ENCODE peak calls at places on chromosomes 5 and 9, in six cellular contexts. B is HCT116, Q is endothelial cell of umbilical vein, O is K562, J is H1, A is HepG2. V is an unnamed sample.

GRCh38 chr9:69981686-69982450 is 61.8 kb upstream of the MAMDC2 start:
- DNase-seq in B (no peak), Q (peak; percentile 32), O (no peak), J (no peak), A (no peak), V (no peak)

GRCh38 chr9:137953683-137954438 is 76.3 kb downstream of the CACNA1B start:
- DNase-seq in B (no peak), Q (no peak), O (no peak), J (no peak), A (no peak), V (no peak)

GRCh38 chr5:149604321-149604720 is 23.0 kb downstream of the ARHGEF37 start:
- DNase-seq in B (no peak), Q (no peak), O (no peak), J (no peak), A (no peak), V (no peak)

GRCh38 chr5:14458414-14458813 is 123.2 kb upstream of the OTULINL start:
- DNase-seq in B (no peak), Q (no peak), O (no peak), J (no peak), A (no peak), V (no peak)

GRCh38 chr9:138008081-138008841 is 130.7 kb downstream of the CACNA1B start:
- DNase-seq in B (no peak), Q (no peak), O (no peak), J (no peak), A (no peak), V (no peak)

GRCh38 chr5:122864400-122864799 is 19.0 kb downstream of the SNX24 start:
- DNase-seq in B (no peak), Q (no peak), O (peak; percentile 28), J (no peak), A (no peak), V (no peak)

GRCh38 chr5:149605354-149605997 is 24.2 kb downstream of the ARHGEF37 start:
- DNase-seq in B (no peak), Q (no peak), O (no peak), J (no peak), A (no peak), V (no peak)

GRCh38 chr5:4027335-4027734 is 431.7 kb downstream of the IRX1 start:
- DNase-seq in B (no peak), Q (peak; percentile 3), O (no peak), J (no peak), A (no peak), V (no peak)

GRCh38 chr5:55407984-55408383 is 100.2 kb downstream of the MTREX start:
- DNase-seq in B (no peak), Q (no peak), O (no peak), J (no peak), A (no peak), V (no peak)

GRCh38 chr5:137604348-137605095 is 105.4 kb upstream of the SPOCK1 start:
- DNase-seq in B (no peak), Q (no peak), O (no peak), J (no peak), A (no peak), V (no peak)

GRCh38 chr9:136079916-136080246 is 15.2 kb downstream of the NACC2 start:
- DNase-seq in B (no peak), Q (no peak), O (no peak), J (no peak), A (no peak), V (no peak)

GRCh38 chr9:27280858-27281257 is 16.1 kb downstream of the EQTN start:
- DNase-seq in B (no peak), Q (peak; percentile 49), O (no peak), J (no peak), A (no peak), V (no peak)

GRCh38 chr9:114461468-114461867 is 43.8 kb downstream of the WHRN start:
- DNase-seq in B (no peak), Q (no peak), O (no peak), J (no peak), A (no peak), V (no peak)

GRCh38 chr5:130549884-130550552 is 615.0 kb downstream of the HINT1 start:
- DNase-seq in B (peak; percentile 66), Q (peak; percentile 73), O (no peak), J (no peak), A (peak; percentile 3), V (no peak)

GRCh38 chr9:21070171-21070571 is 7.6 kb downstream of the IFNB1 start:
- DNase-seq in B (peak; percentile 16), Q (peak; percentile 97), O (no peak), J (no peak), A (no peak), V (no peak)

GRCh38 chr5:2608391-2608790 is 143.1 kb downstream of the IRX2 start:
- DNase-seq in B (no peak), Q (no peak), O (no peak), J (no peak), A (no peak), V (no peak)

GRCh38 chr5:122942164-122942914 is 94.2 kb downstream of the PPIC start:
- DNase-seq in B (no peak), Q (peak; percentile 64), O (peak; percentile 81), J (no peak), A (no peak), V (no peak)

DNA sequence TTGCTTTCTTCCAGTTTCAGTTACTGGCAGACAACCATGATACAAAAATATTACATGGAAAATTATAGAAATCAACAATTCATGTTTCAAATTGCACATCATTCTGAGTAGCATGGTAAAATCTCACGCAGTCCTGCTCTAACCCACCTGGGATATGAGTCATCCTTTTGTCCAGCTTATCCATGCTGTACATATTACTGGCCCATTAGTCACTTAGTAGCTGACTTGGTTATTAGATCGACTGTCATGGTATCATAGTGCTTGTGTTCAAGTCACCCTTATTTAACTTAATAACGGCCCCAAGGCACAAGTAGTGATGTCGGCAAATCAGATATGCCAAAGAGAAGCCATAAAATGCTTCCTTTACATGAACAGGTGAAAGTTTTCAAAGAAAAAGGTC is 41.2 kb downstream of the NADK2 start:
- DNase-seq in B (no peak), Q (peak; percentile 23), O (peak; percentile 11), J (no peak), A (no peak), V (no peak)
- TF ChIP-seq MAX in B (no peak), Q (no peak), O (no peak), J (no peak), A (no peak), V (no peak)

GRCh38 chr9:113150670-113151591 is at the start of gene SLC31A2:
- DNase-seq in B (peak; percentile 68), Q (peak; percentile 87), O (peak; percentile 94), J (peak; percentile 51), A (peak; percentile 77), V (peak; percentile 7)
- TF ChIP-seq EZH2 in B (no peak), Q (no peak), O (no peak), J (no peak), A (no peak), V (no peak)

GRCh38 chr9:16725066-16725465 is 145.4 kb downstream of the BNC2 start:
- DNase-seq in B (no peak), Q (peak; percentile 25), O (no peak), J (no peak), A (no peak), V (no peak)

GRCh38 chr9:16726023-16726422 is 144.4 kb downstream of the BNC2 start:
- DNase-seq in B (no peak), Q (peak; percentile 83), O (no peak), J (no peak), A (no peak), V (no peak)

GRCh38 chr9:16728128-16728505 is 142.4 kb downstream of the BNC2 start:
- DNase-seq in B (no peak), Q (no peak), O (no peak), J (no peak), A (no peak), V (no peak)

GRCh38 chr9:16727452-16728127 is 142.9 kb downstream of the BNC2 start:
- DNase-seq in B (no peak), Q (peak; percentile 68), O (no peak), J (no peak), A (no peak), V (no peak)

DNA sequence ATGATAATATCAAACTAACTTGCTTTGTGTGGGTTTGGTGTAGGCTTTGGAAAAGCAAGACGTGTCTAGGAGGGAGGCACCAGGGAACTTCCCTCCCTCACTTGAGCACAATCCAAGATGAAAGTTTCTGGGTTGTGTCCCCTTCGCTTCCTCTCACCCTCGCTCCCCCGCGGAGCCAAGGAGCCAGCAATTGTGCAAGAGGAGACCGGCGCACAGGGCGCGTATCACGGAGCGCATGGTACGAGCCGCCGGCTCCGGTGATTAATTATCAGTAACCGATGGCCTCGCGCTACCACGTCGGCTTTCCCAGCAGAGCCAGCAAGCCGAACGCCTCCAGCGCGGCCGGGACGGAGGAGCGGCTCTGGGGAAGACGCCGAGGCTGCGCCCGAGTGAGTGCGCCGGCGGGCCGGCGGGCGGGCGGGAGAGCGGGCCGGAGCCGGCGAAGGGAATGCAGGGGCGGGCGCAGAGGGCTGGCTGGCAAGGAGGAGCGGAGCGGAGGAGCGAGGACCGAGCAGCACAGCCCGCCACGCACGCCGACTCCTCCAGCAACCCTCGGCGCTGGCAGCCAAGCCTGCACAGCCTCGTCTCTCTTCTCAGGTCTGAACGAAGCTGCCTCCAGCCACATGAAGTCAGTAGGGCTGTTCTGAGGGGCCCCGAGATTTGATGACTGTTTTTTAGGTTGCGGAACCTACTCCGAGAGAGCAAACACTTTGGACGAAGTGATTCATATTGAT is 143.6 kb downstream of the BNC2 start:
- DNase-seq in B (no peak), Q (peak; percentile 84), O (no peak), J (no peak), A (no peak), V (no peak)
- TF ChIP-seq MAX in B (no peak), Q (no peak), O (no peak), J (peak; percentile 58), A (no peak), V (no peak)

DNA sequence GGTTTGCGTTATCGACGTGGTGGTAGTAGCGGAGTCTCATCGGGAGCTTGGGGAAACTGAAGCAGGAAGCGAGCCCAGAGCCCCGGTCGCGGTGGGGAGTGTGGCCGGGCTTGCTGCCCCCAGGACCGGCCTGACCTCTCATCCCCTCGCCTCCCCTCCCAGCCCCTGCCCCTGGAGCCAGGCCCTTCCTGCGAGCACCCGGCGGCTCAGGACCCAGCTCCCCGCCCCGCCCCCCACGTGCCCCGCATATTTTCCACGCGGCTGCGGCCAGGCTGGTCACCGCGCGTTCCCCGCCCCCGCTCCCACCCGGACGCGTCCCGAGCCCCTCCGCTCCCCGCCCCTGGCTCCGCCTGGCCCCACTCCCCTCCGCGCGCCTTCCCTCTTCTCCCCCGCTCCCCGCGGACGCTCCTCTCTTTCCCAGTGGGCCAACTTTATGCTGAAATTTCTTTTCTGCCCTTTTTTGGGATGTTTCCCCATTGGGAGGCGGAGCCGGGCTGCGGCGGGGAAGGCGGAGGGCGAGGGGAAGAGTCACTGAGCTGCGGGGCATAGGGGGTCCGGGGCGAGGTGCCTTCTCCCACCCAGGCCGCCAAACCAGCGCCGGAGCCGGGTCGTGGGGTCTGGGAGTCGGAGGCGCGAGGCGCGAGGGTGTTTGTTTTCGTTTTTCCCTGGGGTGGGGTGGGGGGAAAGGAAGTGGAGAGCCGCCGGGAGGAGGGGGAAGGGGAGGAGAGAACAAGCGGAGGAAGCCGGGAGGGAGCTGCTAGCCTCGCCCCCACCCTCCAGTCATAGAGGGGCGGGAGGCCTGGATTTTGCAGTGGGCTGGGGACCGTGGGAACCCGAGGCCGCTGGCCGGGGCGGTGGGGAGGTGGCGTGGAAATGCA is 961 bp upstream of the TPM2 start:
- DNase-seq in B (no peak), Q (peak; percentile 72), O (peak; percentile 78), J (no peak), A (no peak), V (no peak)
- TF ChIP-seq EZH2 in B (no peak), Q (no peak), O (no peak), J (no peak), A (no peak), V (no peak)

V was measured in GM12878.